ENCODE peak calls at places on chromosomes 6 and 20, in six cellular contexts. One of them, this sample, is unnamed.

GRCh38 chr20:31869673-31869941 is 720 bp downstream of the DUSP15 start:
- DNase-seq in neuronal stem cell: no peak
- DNase-seq in left ventricle myocardium inferior: no peak
- DNase-seq in sigmoid colon: no peak
- DNase-seq in transverse colon: no peak
- DNase-seq in gastrocnemius medialis: no peak
- DNase-seq in this sample: no peak

GRCh38 chr6:21500314-21500713 is 93.2 kb upstream of the SOX4 start:
- DNase-seq in left ventricle myocardium inferior: no peak
- DNase-seq in gastrocnemius medialis: no peak
- DNase-seq in sigmoid colon: no peak
- DNase-seq in neuronal stem cell: no peak
- DNase-seq in transverse colon: no peak
- DNase-seq in this sample: no peak

GRCh38 chr6:50966986-50967385 is 148.3 kb downstream of the TFAP2B start:
- DNase-seq in left ventricle myocardium inferior: no peak
- DNase-seq in sigmoid colon: no peak
- DNase-seq in transverse colon: no peak
- DNase-seq in gastrocnemius medialis: no peak
- DNase-seq in neuronal stem cell: no peak
- DNase-seq in this sample: no peak

GRCh38 chr20:51695574-51696303 is 72.5 kb downstream of the ATP9A start:
- DNase-seq in neuronal stem cell: no peak
- DNase-seq in transverse colon: no peak
- DNase-seq in sigmoid colon: no peak
- DNase-seq in gastrocnemius medialis: no peak
- DNase-seq in left ventricle myocardium inferior: no peak
- DNase-seq in this sample: no peak

GRCh38 chr6:6847591-6847990 is 259.1 kb downstream of the LY86 start:
- DNase-seq in transverse colon: no peak
- DNase-seq in neuronal stem cell: no peak
- DNase-seq in gastrocnemius medialis: no peak
- DNase-seq in left ventricle myocardium inferior: no peak
- DNase-seq in sigmoid colon: no peak
- DNase-seq in this sample: no peak

GRCh38 chr6:151209071-151209831 is 30.5 kb upstream of the AKAP12 start:
- DNase-seq in neuronal stem cell: no peak
- DNase-seq in left ventricle myocardium inferior: no peak
- DNase-seq in sigmoid colon: no peak
- DNase-seq in transverse colon: no peak
- DNase-seq in gastrocnemius medialis: no peak
- DNase-seq in this sample: no peak

GRCh38 chr6:119278625-119279024 is 70.9 kb downstream of the MAN1A1 start:
- DNase-seq in left ventricle myocardium inferior: no peak
- DNase-seq in transverse colon: no peak
- DNase-seq in sigmoid colon: no peak
- DNase-seq in gastrocnemius medialis: no peak
- DNase-seq in neuronal stem cell: no peak
- DNase-seq in this sample: no peak

GRCh38 chr6:48973486-48973885 is 489.6 kb downstream of the MMUT start:
- DNase-seq in neuronal stem cell: no peak
- DNase-seq in transverse colon: no peak
- DNase-seq in left ventricle myocardium inferior: no peak
- DNase-seq in sigmoid colon: no peak
- DNase-seq in gastrocnemius medialis: no peak
- DNase-seq in this sample: no peak

GRCh38 chr6:46612645-46613044 is 40.0 kb downstream of the CYP39A1 start:
- DNase-seq in gastrocnemius medialis: no peak
- DNase-seq in left ventricle myocardium inferior: peak; percentile 33
- DNase-seq in sigmoid colon: no peak
- DNase-seq in transverse colon: no peak
- DNase-seq in neuronal stem cell: no peak
- DNase-seq in this sample: no peak

GRCh38 chr6:166957087-166957804 is 896 bp upstream of the RNASET2 start:
- DNase-seq in sigmoid colon: peak; percentile 84
- DNase-seq in transverse colon: peak; percentile 79
- DNase-seq in gastrocnemius medialis: peak; percentile 26
- DNase-seq in neuronal stem cell: peak; percentile 15
- DNase-seq in left ventricle myocardium inferior: peak; percentile 66
- DNase-seq in this sample: peak; percentile 51

GRCh38 chr6:33874136-33874535 is 70.3 kb upstream of the MLN start:
- DNase-seq in sigmoid colon: no peak
- DNase-seq in neuronal stem cell: no peak
- DNase-seq in transverse colon: no peak
- DNase-seq in left ventricle myocardium inferior: no peak
- DNase-seq in gastrocnemius medialis: no peak
- DNase-seq in this sample: no peak

GRCh38 chr6:11974089-11974488 is 38.0 kb upstream of the HIVEP1 start:
- DNase-seq in sigmoid colon: no peak
- DNase-seq in neuronal stem cell: no peak
- DNase-seq in transverse colon: no peak
- DNase-seq in left ventricle myocardium inferior: no peak
- DNase-seq in gastrocnemius medialis: no peak
- DNase-seq in this sample: no peak

GRCh38 chr20:24917797-24918578 is 31.1 kb upstream of the CST7 start:
- DNase-seq in gastrocnemius medialis: peak; percentile 29
- DNase-seq in left ventricle myocardium inferior: peak; percentile 56
- DNase-seq in transverse colon: peak; percentile 68
- DNase-seq in neuronal stem cell: peak; percentile 80
- DNase-seq in sigmoid colon: no peak
- DNase-seq in this sample: peak; percentile 56

GRCh38 chr6:129489215-129489765 is 220.7 kb downstream of the ARHGAP18 start:
- DNase-seq in sigmoid colon: no peak
- DNase-seq in gastrocnemius medialis: no peak
- DNase-seq in left ventricle myocardium inferior: no peak
- DNase-seq in neuronal stem cell: no peak
- DNase-seq in transverse colon: no peak
- DNase-seq in this sample: no peak

GRCh38 chr20:63106108-63106764 is 99.5 kb upstream of the BHLHE23 start:
- DNase-seq in sigmoid colon: peak; percentile 91
- DNase-seq in left ventricle myocardium inferior: peak; percentile 26
- DNase-seq in gastrocnemius medialis: no peak
- DNase-seq in neuronal stem cell: no peak
- DNase-seq in transverse colon: peak; percentile 72
- DNase-seq in this sample: no peak

GRCh38 chr6:113564401-113565161 is 292.6 kb upstream of the MARCKS start:
- DNase-seq in gastrocnemius medialis: peak; percentile 66
- DNase-seq in transverse colon: peak; percentile 65
- DNase-seq in neuronal stem cell: peak; percentile 50
- DNase-seq in left ventricle myocardium inferior: peak; percentile 86
- DNase-seq in sigmoid colon: peak; percentile 97
- DNase-seq in this sample: peak; percentile 52

GRCh38 chr20:11676618-11677289 is 240.9 kb upstream of the BTBD3 start:
- DNase-seq in sigmoid colon: no peak
- DNase-seq in neuronal stem cell: peak; percentile 49
- DNase-seq in gastrocnemius medialis: no peak
- DNase-seq in left ventricle myocardium inferior: no peak
- DNase-seq in transverse colon: peak; percentile 46
- DNase-seq in this sample: peak; percentile 44

GRCh38 chr6:22926613-22927348 is 357.4 kb downstream of the HDGFL1 start:
- DNase-seq in left ventricle myocardium inferior: no peak
- DNase-seq in transverse colon: no peak
- DNase-seq in gastrocnemius medialis: no peak
- DNase-seq in neuronal stem cell: no peak
- DNase-seq in sigmoid colon: no peak
- DNase-seq in this sample: no peak

GRCh38 chr6:124066995-124067552 is 263.4 kb downstream of the NKAIN2 start:
- DNase-seq in neuronal stem cell: no peak
- DNase-seq in left ventricle myocardium inferior: no peak
- DNase-seq in sigmoid colon: no peak
- DNase-seq in transverse colon: no peak
- DNase-seq in gastrocnemius medialis: no peak
- DNase-seq in this sample: no peak

GRCh38 chr20:35561671-35562070 is 19.8 kb downstream of the ERGIC3 start:
- DNase-seq in gastrocnemius medialis: no peak
- DNase-seq in neuronal stem cell: no peak
- DNase-seq in sigmoid colon: no peak
- DNase-seq in transverse colon: no peak
- DNase-seq in left ventricle myocardium inferior: no peak
- DNase-seq in this sample: no peak

GRCh38 chr6:89411269-89412070 is 603 bp downstream of the RRAGD start:
- DNase-seq in sigmoid colon: peak; percentile 72
- DNase-seq in left ventricle myocardium inferior: peak; percentile 44
- DNase-seq in gastrocnemius medialis: peak; percentile 89
- DNase-seq in transverse colon: peak; percentile 33
- DNase-seq in neuronal stem cell: no peak
- DNase-seq in this sample: peak; percentile 48

GRCh38 chr20:48380661-48381060 is 447.1 kb downstream of the PREX1 start:
- DNase-seq in left ventricle myocardium inferior: no peak
- DNase-seq in neuronal stem cell: no peak
- DNase-seq in sigmoid colon: no peak
- DNase-seq in gastrocnemius medialis: no peak
- DNase-seq in transverse colon: no peak
- DNase-seq in this sample: no peak

GRCh38 chr6:45387236-45387635 is 9.5 kb upstream of the SUPT3H start:
- DNase-seq in transverse colon: no peak
- DNase-seq in sigmoid colon: no peak
- DNase-seq in left ventricle myocardium inferior: no peak
- DNase-seq in neuronal stem cell: no peak
- DNase-seq in gastrocnemius medialis: no peak
- DNase-seq in this sample: no peak

GRCh38 chr20:44651507-44652373 is at the start of gene ADA:
- DNase-seq in neuronal stem cell: peak; percentile 65
- DNase-seq in left ventricle myocardium inferior: peak; percentile 78
- DNase-seq in sigmoid colon: peak; percentile 81
- DNase-seq in transverse colon: peak; percentile 79
- DNase-seq in gastrocnemius medialis: peak; percentile 47
- DNase-seq in this sample: peak; percentile 55

GRCh38 chr6:15313367-15313766 is 67.5 kb downstream of the JARID2 start:
- DNase-seq in neuronal stem cell: no peak
- DNase-seq in left ventricle myocardium inferior: peak; percentile 48
- DNase-seq in sigmoid colon: no peak
- DNase-seq in transverse colon: no peak
- DNase-seq in gastrocnemius medialis: peak; percentile 60
- DNase-seq in this sample: peak; percentile 32

GRCh38 chr6:5471044-5471443 is 209.7 kb downstream of the FARS2 start:
- DNase-seq in gastrocnemius medialis: no peak
- DNase-seq in neuronal stem cell: peak; percentile 56
- DNase-seq in left ventricle myocardium inferior: peak; percentile 62
- DNase-seq in sigmoid colon: no peak
- DNase-seq in transverse colon: peak; percentile 44
- DNase-seq in this sample: peak; percentile 56
- H3K4me3 ChIP-seq in gastrocnemius medialis: no peak overlapping the region
- H3K4me3 ChIP-seq in neuronal stem cell: no peak overlapping the region
- H3K4me3 ChIP-seq in left ventricle myocardium inferior: no peak overlapping the region
- H3K4me3 ChIP-seq in sigmoid colon: no peak overlapping the region
- H3K4me3 ChIP-seq in transverse colon: no peak overlapping the region
- H3K4me3 ChIP-seq in this sample: no peak overlapping the region

GRCh38 chr20:50108571-50109235 is 4.2 kb downstream of the UBE2V1 start:
- DNase-seq in sigmoid colon: no peak
- DNase-seq in left ventricle myocardium inferior: no peak
- DNase-seq in transverse colon: no peak
- DNase-seq in neuronal stem cell: no peak
- DNase-seq in gastrocnemius medialis: no peak
- DNase-seq in this sample: no peak

GRCh38 chr20:50107796-50108331 is 5.1 kb downstream of the UBE2V1 start:
- DNase-seq in neuronal stem cell: no peak
- DNase-seq in transverse colon: no peak
- DNase-seq in sigmoid colon: no peak
- DNase-seq in gastrocnemius medialis: peak; percentile 49
- DNase-seq in left ventricle myocardium inferior: no peak
- DNase-seq in this sample: no peak

GRCh38 chr20:50111120-50111828 is 1.7 kb downstream of the UBE2V1 start:
- DNase-seq in neuronal stem cell: no peak
- DNase-seq in sigmoid colon: no peak
- DNase-seq in gastrocnemius medialis: no peak
- DNase-seq in left ventricle myocardium inferior: no peak
- DNase-seq in transverse colon: no peak
- DNase-seq in this sample: no peak

GRCh38 chr20:50110141-50111047 is 2.6 kb downstream of the UBE2V1 start:
- DNase-seq in neuronal stem cell: no peak
- DNase-seq in left ventricle myocardium inferior: no peak
- DNase-seq in sigmoid colon: no peak
- DNase-seq in gastrocnemius medialis: no peak
- DNase-seq in transverse colon: peak; percentile 63
- DNase-seq in this sample: no peak

GRCh38 chr20:50107086-50107645 is 5.8 kb downstream of the UBE2V1 start:
- DNase-seq in left ventricle myocardium inferior: no peak
- DNase-seq in transverse colon: no peak
- DNase-seq in neuronal stem cell: no peak
- DNase-seq in sigmoid colon: no peak
- DNase-seq in gastrocnemius medialis: no peak
- DNase-seq in this sample: no peak
- H3K4me1 ChIP-seq in left ventricle myocardium inferior: peaks cover 94% of the 10 kb centered on the region
- H3K4me1 ChIP-seq in transverse colon: peaks cover 86% of the 10 kb centered on the region
- H3K4me1 ChIP-seq in neuronal stem cell: peaks cover 24% of the 10 kb centered on the region
- H3K4me1 ChIP-seq in sigmoid colon: peaks cover 72% of the 10 kb centered on the region
- H3K4me1 ChIP-seq in gastrocnemius medialis: peaks cover 80% of the 10 kb centered on the region
- H3K4me1 ChIP-seq in this sample: peaks cover 41% of the 10 kb centered on the region

DNA sequence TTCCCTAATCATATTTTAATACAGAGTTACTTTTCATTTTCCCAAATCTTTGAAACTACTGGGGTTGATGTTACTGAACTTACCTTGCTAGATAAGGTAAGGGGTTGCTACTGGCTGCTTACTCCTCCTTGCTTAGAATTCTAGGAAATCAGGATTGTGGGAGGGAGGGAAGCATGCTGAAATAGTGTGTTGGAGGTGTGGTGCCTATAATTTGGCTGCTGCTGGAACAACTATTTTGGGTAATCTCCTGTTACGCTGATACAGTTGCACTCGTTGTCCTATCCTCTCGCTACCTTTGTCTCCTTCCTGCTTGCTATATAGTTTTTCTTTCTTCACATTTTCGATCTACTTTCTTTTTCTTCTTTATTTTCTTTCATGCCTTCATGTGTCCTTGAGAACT is 83.7 kb downstream of the BMP2 start:
- DNase-seq in neuronal stem cell: no peak
- DNase-seq in gastrocnemius medialis: no peak
- DNase-seq in left ventricle myocardium inferior: no peak
- DNase-seq in sigmoid colon: no peak
- DNase-seq in transverse colon: no peak
- DNase-seq in this sample: no peak
- H3K4me3 ChIP-seq in neuronal stem cell: no peak overlapping the region
- H3K4me3 ChIP-seq in gastrocnemius medialis: no peak overlapping the region
- H3K4me3 ChIP-seq in left ventricle myocardium inferior: no peak overlapping the region
- H3K4me3 ChIP-seq in sigmoid colon: no peak overlapping the region
- H3K4me3 ChIP-seq in transverse colon: no peak overlapping the region
- H3K4me3 ChIP-seq in this sample: no peak overlapping the region

GRCh38 chr6:3409699-3410384 is 47.0 kb downstream of the SLC22A23 start:
- DNase-seq in transverse colon: peak; percentile 83
- DNase-seq in gastrocnemius medialis: no peak
- DNase-seq in sigmoid colon: peak; percentile 19
- DNase-seq in left ventricle myocardium inferior: no peak
- DNase-seq in neuronal stem cell: no peak
- DNase-seq in this sample: peak; percentile 85

GRCh38 chr6:3407840-3408239 is 49.0 kb downstream of the SLC22A23 start:
- DNase-seq in neuronal stem cell: no peak
- DNase-seq in transverse colon: no peak
- DNase-seq in gastrocnemius medialis: no peak
- DNase-seq in left ventricle myocardium inferior: no peak
- DNase-seq in sigmoid colon: peak; percentile 4
- DNase-seq in this sample: no peak

GRCh38 chr6:3406928-3407809 is 49.7 kb downstream of the SLC22A23 start:
- DNase-seq in neuronal stem cell: no peak
- DNase-seq in transverse colon: no peak
- DNase-seq in sigmoid colon: no peak
- DNase-seq in left ventricle myocardium inferior: no peak
- DNase-seq in gastrocnemius medialis: no peak
- DNase-seq in this sample: no peak

GRCh38 chr6:3410385-3411360 is 46.2 kb downstream of the SLC22A23 start:
- DNase-seq in sigmoid colon: peak; percentile 68
- DNase-seq in transverse colon: peak; percentile 73
- DNase-seq in gastrocnemius medialis: no peak
- DNase-seq in left ventricle myocardium inferior: no peak
- DNase-seq in neuronal stem cell: peak; percentile 73
- DNase-seq in this sample: peak; percentile 60

GRCh38 chr6:3408665-3409064 is 48.2 kb downstream of the SLC22A23 start:
- DNase-seq in transverse colon: no peak
- DNase-seq in neuronal stem cell: no peak
- DNase-seq in left ventricle myocardium inferior: no peak
- DNase-seq in gastrocnemius medialis: no peak
- DNase-seq in sigmoid colon: peak; percentile 46
- DNase-seq in this sample: no peak
- H3K4me1 ChIP-seq in transverse colon: peaks cover 78% of the 10 kb centered on the region
- H3K4me1 ChIP-seq in neuronal stem cell: no peaks in the 10 kb centered on the region
- H3K4me1 ChIP-seq in left ventricle myocardium inferior: no peaks in the 10 kb centered on the region
- H3K4me1 ChIP-seq in gastrocnemius medialis: peaks cover 24% of the 10 kb centered on the region
- H3K4me1 ChIP-seq in sigmoid colon: peaks cover 15% of the 10 kb centered on the region
- H3K4me1 ChIP-seq in this sample: peaks cover 5% of the 10 kb centered on the region